ENCODE peak calls at places on chromosome 6, in five cellular contexts. F is T follicular helper cell, T is fibroblast of mammary gland, B is Calu3, U is sigmoid colon. E is an unnamed sample.

GRCh38 chr6:152981989-152982767 is 663 bp downstream of the FBXO5 start:
- DNase-seq in F (no peak), U (peak; percentile 69), T (no peak), B (no peak), E (no peak)

GRCh38 chr6:74879234-74879633 is 326.6 kb downstream of the COL12A1 start:
- DNase-seq in F (no peak), B (no peak), T (peak; percentile 92), U (no peak), E (peak; percentile 84)

GRCh38 chr6:118220429-118221128 is 313.5 kb downstream of the SLC35F1 start:
- DNase-seq in U (no peak), F (no peak), B (no peak), T (no peak), E (no peak)

GRCh38 chr6:47044418-47044817 is 2.3 kb upstream of the ADGRF1 start:
- DNase-seq in F (no peak), T (no peak), U (no peak), B (peak; percentile 58), E (peak; percentile 43)

GRCh38 chr6:40252531-40253258 is 318.4 kb upstream of the MOCS1 start:
- DNase-seq in B (no peak), U (no peak), F (no peak), T (no peak), E (no peak)

GRCh38 chr6:44582930-44583329 is 195.4 kb downstream of the CDC5L start:
- DNase-seq in U (no peak), T (no peak), B (no peak), F (no peak), E (no peak)

GRCh38 chr6:138404666-138405337 is 779 bp downstream of the HEBP2 start:
- DNase-seq in U (peak; percentile 74), F (peak; percentile 9), B (no peak), T (no peak), E (peak; percentile 17)

GRCh38 chr6:22124756-22125155 is 172.1 kb downstream of the PRL start:
- DNase-seq in F (no peak), B (no peak), T (no peak), U (no peak), E (no peak)

GRCh38 chr6:114100421-114100820 is 129.5 kb upstream of the HDAC2 start:
- DNase-seq in B (no peak), T (peak; percentile 23), U (no peak), F (no peak), E (peak; percentile 75)

E was measured in EH.